ENCODE peak calls at places on chromosome 11, in six cellular contexts. One of them, this sample, is unnamed.

GRCh38 chr11:72353861-72354260 is 80.5 kb downstream of the CLPB start:
- DNase-seq in WTC11: peak
- DNase-seq in activated CD4-positive, alpha-beta T cell treated with anti-CD3 and anti-CD28 coated beads, Interleukin-2, amount 50 U/mL, for 4 hours: no peak
- DNase-seq in HCT116: no peak
- DNase-seq in GM06990: no peak
- DNase-seq in ovary: no peak
- DNase-seq in this sample: no peak

GRCh38 chr11:796565-797299 is 1.3 kb downstream of the SLC25A22 start:
- DNase-seq in HCT116: no peak
- DNase-seq in GM06990: no peak
- DNase-seq in activated CD4-positive, alpha-beta T cell treated with anti-CD3 and anti-CD28 coated beads, Interleukin-2, amount 50 U/mL, for 4 hours: no peak
- DNase-seq in ovary: peak
- DNase-seq in WTC11: no peak
- DNase-seq in this sample: no peak

GRCh38 chr11:72580648-72580950 is 93.6 kb downstream of the PDE2A start:
- DNase-seq in HCT116: no peak
- DNase-seq in ovary: no peak
- DNase-seq in GM06990: no peak
- DNase-seq in WTC11: no peak
- DNase-seq in activated CD4-positive, alpha-beta T cell treated with anti-CD3 and anti-CD28 coated beads, Interleukin-2, amount 50 U/mL, for 4 hours: no peak
- DNase-seq in this sample: no peak

GRCh38 chr11:77346906-77347603 is 45.6 kb upstream of the GDPD4 start:
- DNase-seq in HCT116: no peak
- DNase-seq in activated CD4-positive, alpha-beta T cell treated with anti-CD3 and anti-CD28 coated beads, Interleukin-2, amount 50 U/mL, for 4 hours: no peak
- DNase-seq in GM06990: no peak
- DNase-seq in WTC11: no peak
- DNase-seq in ovary: no peak
- DNase-seq in this sample: no peak

GRCh38 chr11:103091441-103091809 is 535 bp downstream of the DCUN1D5 start:
- DNase-seq in ovary: peak
- DNase-seq in WTC11: peak
- DNase-seq in activated CD4-positive, alpha-beta T cell treated with anti-CD3 and anti-CD28 coated beads, Interleukin-2, amount 50 U/mL, for 4 hours: peak
- DNase-seq in HCT116: no peak
- DNase-seq in GM06990: peak
- DNase-seq in this sample: peak

GRCh38 chr11:72038491-72038890 is 39.8 kb downstream of the IL18BP start:
- DNase-seq in ovary: peak
- DNase-seq in GM06990: no peak
- DNase-seq in activated CD4-positive, alpha-beta T cell treated with anti-CD3 and anti-CD28 coated beads, Interleukin-2, amount 50 U/mL, for 4 hours: no peak
- DNase-seq in HCT116: no peak
- DNase-seq in WTC11: no peak
- DNase-seq in this sample: peak

GRCh38 chr11:4672470-4672869 is 25.2 kb downstream of the OR51E2 start:
- DNase-seq in HCT116: no peak
- DNase-seq in WTC11: no peak
- DNase-seq in GM06990: no peak
- DNase-seq in ovary: no peak
- DNase-seq in activated CD4-positive, alpha-beta T cell treated with anti-CD3 and anti-CD28 coated beads, Interleukin-2, amount 50 U/mL, for 4 hours: no peak
- DNase-seq in this sample: no peak

GRCh38 chr11:271316-271715 is 6.9 kb upstream of the NLRP6 start:
- DNase-seq in WTC11: no peak
- DNase-seq in activated CD4-positive, alpha-beta T cell treated with anti-CD3 and anti-CD28 coated beads, Interleukin-2, amount 50 U/mL, for 4 hours: no peak
- DNase-seq in GM06990: no peak
- DNase-seq in HCT116: no peak
- DNase-seq in ovary: no peak
- DNase-seq in this sample: no peak

GRCh38 chr11:74570266-74571061 is 21.9 kb upstream of the POLD3 start:
- DNase-seq in activated CD4-positive, alpha-beta T cell treated with anti-CD3 and anti-CD28 coated beads, Interleukin-2, amount 50 U/mL, for 4 hours: no peak
- DNase-seq in ovary: peak
- DNase-seq in GM06990: no peak
- DNase-seq in HCT116: peak
- DNase-seq in WTC11: peak
- DNase-seq in this sample: no peak

GRCh38 chr11:75014129-75014528 is 25.4 kb downstream of the NEU3 start:
- DNase-seq in HCT116: no peak
- DNase-seq in GM06990: no peak
- DNase-seq in ovary: no peak
- DNase-seq in activated CD4-positive, alpha-beta T cell treated with anti-CD3 and anti-CD28 coated beads, Interleukin-2, amount 50 U/mL, for 4 hours: no peak
- DNase-seq in WTC11: no peak
- DNase-seq in this sample: no peak

GRCh38 chr11:65486570-65487466 is 12.0 kb upstream of the MALAT1 start:
- DNase-seq in HCT116: no peak
- DNase-seq in activated CD4-positive, alpha-beta T cell treated with anti-CD3 and anti-CD28 coated beads, Interleukin-2, amount 50 U/mL, for 4 hours: no peak
- DNase-seq in ovary: no peak
- DNase-seq in GM06990: no peak
- DNase-seq in WTC11: no peak
- DNase-seq in this sample: no peak